ENCODE peak calls at places on chromosome 14, in six cellular contexts. X is neural progenitor cell, I is mesendoderm, B is SK-N-SH, E is adipocyte, H is HCT116. K is an unnamed sample.

GRCh38 chr14:42174357-42174756 is 567.7 kb downstream of the LRFN5 start:
- DNase-seq in X (no peak), I (no peak), B (no peak), E (no peak), H (no peak), K (no peak)

GRCh38 chr14:68934034-68934433 is 45.1 kb downstream of the ACTN1 start:
- DNase-seq in X (no peak), I (no peak), B (no peak), E (no peak), H (no peak), K (peak)

GRCh38 chr14:70254476-70254961 is 65.8 kb upstream of the SLC8A3 start:
- DNase-seq in X (peak), I (peak), B (peak), E (peak), H (no peak), K (peak)

GRCh38 chr14:23115492-23115850 is 3.6 kb downstream of the CEBPE start:
- DNase-seq in X (no peak), I (no peak), B (no peak), E (no peak), H (no peak), K (peak)

GRCh38 chr14:105857816-105858675 is 331.7 kb downstream of the TMEM121 start:
- DNase-seq in X (no peak), I (no peak), B (no peak), E (no peak), H (no peak), K (peak)

GRCh38 chr14:102898776-102899515 is 23.5 kb upstream of the AMN start:
- DNase-seq in X (no peak), I (no peak), B (peak), E (no peak), H (no peak), K (no peak)

GRCh38 chr14:93727917-93728650 is 60.2 kb downstream of the PRIMA1 start:
- DNase-seq in X (no peak), I (no peak), B (no peak), E (no peak), H (no peak), K (no peak)

GRCh38 chr14:60723218-60724079 is 702 bp downstream of the SIX4 start:
- DNase-seq in X (peak), I (peak), B (peak), E (peak), H (no peak), K (peak)

GRCh38 chr14:100446572-100446971 is 123.4 kb downstream of the SLC25A47 start:
- DNase-seq in X (peak), I (peak), B (no peak), E (no peak), H (no peak), K (no peak)

GRCh38 chr14:64692597-64693350 is 11.4 kb upstream of the PLEKHG3 start:
- DNase-seq in X (no peak), I (no peak), B (no peak), E (no peak), H (no peak), K (no peak)

GRCh38 chr14:56798447-56799326 is 11.6 kb downstream of the OTX2 start:
- DNase-seq in X (peak), I (peak), B (no peak), E (no peak), H (no peak), K (no peak)

GRCh38 chr14:93107383-93107782 is 8.3 kb downstream of the ITPK1 start:
- DNase-seq in X (no peak), I (no peak), B (no peak), E (no peak), H (no peak), K (no peak)

GRCh38 chr14:56580317-56580711 is 716 bp downstream of the TMEM260 start:
- DNase-seq in X (no peak), I (no peak), B (no peak), E (no peak), H (no peak), K (no peak)

GRCh38 chr14:20501346-20501745 is 4.0 kb upstream of the RNASE10 start:
- DNase-seq in X (no peak), I (no peak), B (no peak), E (peak), H (no peak), K (no peak)

GRCh38 chr14:21048638-21049037 is 6.5 kb downstream of the RNASE7 start:
- DNase-seq in X (no peak), I (no peak), B (no peak), E (no peak), H (no peak), K (no peak)

GRCh38 chr14:54219281-54220121 is 177.3 kb upstream of the CDKN3 start:
- DNase-seq in X (peak), I (peak), B (peak), E (peak), H (no peak), K (no peak)

GRCh38 chr14:85528080-85528881 is 1.7 kb upstream of the FLRT2 start:
- DNase-seq in X (peak), I (peak), B (no peak), E (peak), H (no peak), K (no peak)

GRCh38 chr14:34582117-34582680 is 42.7 kb upstream of the EAPP start:
- DNase-seq in X (no peak), I (no peak), B (no peak), E (no peak), H (no peak), K (no peak)

GRCh38 chr14:94011795-94012194 is 14.3 kb upstream of the OTUB2 start:
- DNase-seq in X (no peak), I (no peak), B (no peak), E (peak), H (no peak), K (no peak)

GRCh38 chr14:87111141-87111540 is 881.8 kb downstream of the GALC start:
- DNase-seq in X (no peak), I (no peak), B (no peak), E (no peak), H (no peak), K (no peak)

GRCh38 chr14:103708750-103709187 is 6.5 kb downstream of the XRCC3 start:
- DNase-seq in X (no peak), I (no peak), B (no peak), E (no peak), H (no peak), K (no peak)

GRCh38 chr14:93132472-93133065 is 16.8 kb upstream of the ITPK1 start:
- DNase-seq in X (peak), I (peak), B (peak), E (no peak), H (no peak), K (no peak)

GRCh38 chr14:76810525-76810924 is 2.2 kb downstream of the ANGEL1 start:
- DNase-seq in X (no peak), I (no peak), B (no peak), E (no peak), H (no peak), K (no peak)

GRCh38 chr14:58395815-58396626 is at the start of gene TOMM20L:
- DNase-seq in X (peak), I (peak), B (peak), E (peak), H (peak), K (peak)

GRCh38 chr14:68527329-68527851 is 265.5 kb downstream of the ZFP36L1 start:
- DNase-seq in X (peak), I (peak), B (no peak), E (no peak), H (no peak), K (peak)

GRCh38 chr14:26527095-26527494 is 70.7 kb downstream of the NOVA1 start:
- DNase-seq in X (no peak), I (no peak), B (no peak), E (no peak), H (no peak), K (no peak)

GRCh38 chr14:35898217-35898775 is 72.2 kb downstream of the BRMS1L start:
- DNase-seq in X (peak), I (peak), B (no peak), E (no peak), H (no peak), K (no peak)

GRCh38 chr14:95286649-95287048 is 33.1 kb downstream of the CLMN start:
- DNase-seq in X (no peak), I (no peak), B (no peak), E (no peak), H (no peak), K (no peak)

GRCh38 chr14:72416892-72417291 is 477.0 kb downstream of the DPF3 start:
- DNase-seq in X (no peak), I (no peak), B (peak), E (no peak), H (peak), K (no peak)

GRCh38 chr14:48963231-48963630 is 622.9 kb downstream of the RPS29 start:
- DNase-seq in X (no peak), I (peak), B (no peak), E (no peak), H (no peak), K (no peak)

GRCh38 chr14:42869681-42870080 is 1263.0 kb downstream of the LRFN5 start:
- DNase-seq in X (no peak), I (no peak), B (no peak), E (no peak), H (no peak), K (no peak)

GRCh38 chr14:59268011-59268410 is 79.5 kb downstream of the DAAM1 start:
- DNase-seq in X (no peak), I (no peak), B (no peak), E (no peak), H (no peak), K (no peak)

GRCh38 chr14:46074061-46074460 is 577.5 kb downstream of the RPL10L start:
- DNase-seq in X (no peak), I (no peak), B (no peak), E (no peak), H (no peak), K (no peak)

GRCh38 chr14:30275604-30276003 is 283.4 kb upstream of the G2E3 start:
- DNase-seq in X (no peak), I (no peak), B (no peak), E (no peak), H (no peak), K (no peak)

GRCh38 chr14:45362505-45362904 is 109.5 kb upstream of the MIS18BP1 start:
- DNase-seq in X (no peak), I (no peak), B (no peak), E (no peak), H (no peak), K (no peak)

GRCh38 chr14:76924363-76925151 is 98.3 kb downstream of the LRRC74A start:
- DNase-seq in X (peak), I (peak), B (peak), E (no peak), H (no peak), K (no peak)

GRCh38 chr14:29649170-29649569 is 278.5 kb downstream of the PRKD1 start:
- DNase-seq in X (no peak), I (no peak), B (no peak), E (no peak), H (no peak), K (no peak)

GRCh38 chr14:68495638-68496114 is 297.2 kb downstream of the ZFP36L1 start:
- DNase-seq in X (no peak), I (no peak), B (no peak), E (no peak), H (no peak), K (no peak)

GRCh38 chr14:74647061-74647833 is 35.2 kb upstream of the LTBP2 start:
- DNase-seq in X (no peak), I (no peak), B (peak), E (no peak), H (no peak), K (no peak)

GRCh38 chr14:38129192-38129591 is 78.5 kb upstream of the SSTR1 start:
- DNase-seq in X (no peak), I (no peak), B (no peak), E (no peak), H (no peak), K (no peak)
- H3K9ac ChIP-seq in X (no peak), I (no peak), B (no peak), E (no peak), H (no peak), K (no peak)

GRCh38 chr14:66114071-66114470 is 372.1 kb upstream of the CCDC196 start:
- DNase-seq in X (peak), I (no peak), B (no peak), E (no peak), H (no peak), K (no peak)

GRCh38 chr14:66104486-66104885 is 381.7 kb upstream of the CCDC196 start:
- DNase-seq in X (no peak), I (peak), B (no peak), E (no peak), H (no peak), K (no peak)

GRCh38 chr14:66111891-66112290 is 374.3 kb upstream of the CCDC196 start:
- DNase-seq in X (no peak), I (no peak), B (no peak), E (no peak), H (no peak), K (no peak)

GRCh38 chr14:66105819-66106218 is 380.4 kb upstream of the CCDC196 start:
- DNase-seq in X (no peak), I (no peak), B (no peak), E (peak), H (no peak), K (no peak)

DNA sequence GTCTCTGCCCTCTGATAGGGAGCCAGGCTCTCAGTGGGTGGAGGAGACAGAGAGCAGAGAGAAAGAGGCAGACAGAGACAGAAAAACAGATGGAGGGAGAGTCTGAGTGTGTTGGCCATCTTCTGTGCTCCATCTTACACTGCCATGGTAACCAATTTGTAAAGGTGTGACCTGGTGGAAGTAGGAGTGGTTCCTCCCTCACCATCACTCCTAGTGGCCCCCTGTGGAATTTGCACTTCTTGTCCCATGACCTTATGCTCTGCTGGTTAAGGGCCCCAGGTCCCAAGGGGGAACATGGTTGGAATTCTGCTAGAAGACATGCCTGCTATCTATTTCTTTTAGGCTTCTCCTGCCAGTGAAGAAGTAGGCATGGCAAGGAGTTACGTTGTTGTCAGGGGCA is 376.7 kb upstream of the CCDC196 start:
- DNase-seq in X (no peak), I (peak), B (no peak), E (no peak), H (no peak), K (no peak)
- H3K4me3 ChIP-seq in X (no peak), I (no peak), B (no peak), E (no peak), H (no peak), K (no peak)

GRCh38 chr14:101815994-101816393 is 54.5 kb downstream of the PPP2R5C start:
- DNase-seq in X (no peak), I (no peak), B (no peak), E (no peak), H (no peak), K (no peak)
- H3K9ac ChIP-seq in X (no peak), I (no peak), B (no peak), E (no peak), H (no peak), K (no peak)

DNA sequence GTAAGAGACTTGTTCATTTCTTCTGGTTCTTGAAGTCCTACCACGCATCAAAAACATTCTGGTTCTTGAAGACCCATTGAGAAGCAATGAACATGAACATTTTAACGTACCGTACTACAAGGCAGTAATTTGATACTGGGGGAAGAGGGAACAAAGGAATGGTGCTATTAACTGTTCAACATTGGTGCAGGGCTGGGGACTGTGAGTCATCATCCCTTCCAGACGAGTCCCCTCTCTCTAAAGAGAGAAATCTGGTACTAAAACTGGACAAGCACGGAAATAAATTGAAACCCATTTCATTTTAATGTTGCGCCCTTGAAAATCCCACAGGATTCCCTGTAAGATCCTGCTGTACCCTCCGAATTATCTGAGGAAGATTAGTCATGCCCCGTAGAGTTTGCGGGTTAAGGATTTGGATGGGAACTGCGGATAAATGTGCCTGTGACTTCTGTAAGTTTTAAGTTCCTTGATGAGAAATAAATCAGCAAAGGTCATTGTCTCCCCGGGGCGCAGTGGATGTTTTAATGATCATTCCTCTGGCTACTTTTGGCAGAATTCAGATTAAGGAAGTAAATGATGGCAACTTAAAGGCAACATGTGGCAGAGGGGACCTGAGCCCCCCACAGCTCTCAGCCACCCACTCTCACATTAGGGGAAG is 78.6 kb downstream of the KCNK13 start:
- DNase-seq in X (no peak), I (peak), B (no peak), E (peak), H (no peak), K (no peak)
- H3K4me3 ChIP-seq in X (no peak), I (no peak), B (no peak), E (no peak), H (no peak), K (no peak)

GRCh38 chr14:24311837-24312615 is 724 bp downstream of the LTB4R start:
- DNase-seq in X (no peak), I (no peak), B (no peak), E (peak), H (no peak), K (no peak)
- H3K9ac ChIP-seq in X (no peak), I (no peak), B (no peak), E (peak), H (no peak), K (no peak)

DNA sequence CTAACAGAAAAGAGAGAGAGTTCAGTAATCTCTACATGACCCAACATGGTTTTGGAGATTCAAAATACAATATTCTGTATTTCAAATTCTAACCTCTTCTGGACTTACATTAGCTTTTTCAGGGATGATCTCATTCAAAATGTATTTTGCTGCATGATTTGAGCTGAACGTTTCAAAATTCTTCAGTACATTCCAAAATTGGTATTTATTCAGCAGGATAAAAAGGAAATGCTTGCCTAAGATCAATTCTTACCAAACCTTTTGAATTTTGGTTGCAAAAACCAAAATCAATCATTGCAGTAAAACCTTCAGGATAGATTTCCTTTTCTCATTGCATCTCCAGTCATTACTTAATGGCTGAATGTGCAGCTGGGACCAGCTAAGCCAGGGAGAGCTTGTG is 1761.3 kb upstream of the SEL1L start:
- DNase-seq in X (no peak), I (no peak), B (no peak), E (peak), H (no peak), K (no peak)
- H3K4me3 ChIP-seq in X (no peak), I (no peak), B (no peak), E (no peak), H (no peak), K (no peak)

DNA sequence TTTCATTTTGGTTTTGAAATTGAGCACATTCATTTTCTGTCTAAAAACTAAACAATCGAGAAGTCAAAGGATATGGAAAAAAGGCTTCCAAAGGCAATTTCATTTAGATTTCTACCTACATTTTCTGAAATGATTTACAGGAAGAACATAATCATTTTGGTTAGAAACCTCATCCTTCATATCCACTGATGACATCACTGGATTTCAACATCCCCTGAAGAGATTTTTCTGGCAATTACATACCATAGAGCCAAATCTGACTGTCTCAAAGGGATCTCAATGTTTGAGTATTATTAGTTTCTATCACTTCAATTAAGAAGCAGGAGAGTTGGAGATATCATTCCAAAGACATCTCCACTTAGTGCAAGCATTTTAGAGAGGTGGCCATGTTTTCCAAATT is 137.8 kb downstream of the TTC7B start:
- DNase-seq in X (no peak), I (no peak), B (no peak), E (peak), H (no peak), K (no peak)
- H3K9ac ChIP-seq in X (no peak), I (no peak), B (peak), E (no peak), H (no peak), K (no peak)

K was measured in kidney.